ENCODE peak calls at places on chromosomes 6 and 20, in four cellular contexts. U, Z, O and X are unnamed samples.

GRCh38 chr6:70725817-70726413 is 58.2 kb downstream of the SMAP1 start:
- DNase-seq in U (no peak), Z (peak), O (no peak), X (no peak)

GRCh38 chr6:31900917-31901414 is 920 bp downstream of the ZBTB12 start:
- DNase-seq in U (no peak), Z (no peak), O (peak), X (no peak)

GRCh38 chr20:48625136-48625900 is 202.5 kb downstream of the PREX1 start:
- DNase-seq in U (no peak), Z (no peak), O (no peak), X (no peak)

GRCh38 chr6:113690255-113690956 is 166.7 kb upstream of the MARCKS start:
- DNase-seq in U (no peak), Z (peak), O (no peak), X (peak)

GRCh38 chr6:154623391-154623790 is 109.8 kb upstream of the SCAF8 start:
- DNase-seq in U (no peak), Z (no peak), O (no peak), X (no peak)

GRCh38 chr6:168619560-168620314 is 178.8 kb downstream of the SMOC2 start:
- DNase-seq in U (peak), Z (no peak), O (no peak), X (no peak)

GRCh38 chr6:9250852-9251251 is 815.5 kb upstream of the SLC35B3 start:
- DNase-seq in U (no peak), Z (peak), O (peak), X (peak)

GRCh38 chr20:22810030-22810429 is 225.1 kb upstream of the SSTR4 start:
- DNase-seq in U (no peak), Z (no peak), O (no peak), X (no peak)

GRCh38 chr20:61821698-61822097 is 244.0 kb downstream of the TAF4 start:
- DNase-seq in U (no peak), Z (no peak), O (no peak), X (no peak)

GRCh38 chr6:148535976-148536375 is 193.3 kb downstream of the SASH1 start:
- DNase-seq in U (no peak), Z (peak), O (no peak), X (peak)

GRCh38 chr6:246349-246748 is 45.9 kb upstream of the DUSP22 start:
- DNase-seq in U (no peak), Z (peak), O (no peak), X (no peak)

GRCh38 chr6:45650527-45651135 is 272.9 kb upstream of the SUPT3H start:
- DNase-seq in U (no peak), Z (peak), O (no peak), X (peak)

GRCh38 chr6:83467620-83468036 is 36.8 kb upstream of the ME1 start:
- DNase-seq in U (peak), Z (no peak), O (no peak), X (no peak)

DNA sequence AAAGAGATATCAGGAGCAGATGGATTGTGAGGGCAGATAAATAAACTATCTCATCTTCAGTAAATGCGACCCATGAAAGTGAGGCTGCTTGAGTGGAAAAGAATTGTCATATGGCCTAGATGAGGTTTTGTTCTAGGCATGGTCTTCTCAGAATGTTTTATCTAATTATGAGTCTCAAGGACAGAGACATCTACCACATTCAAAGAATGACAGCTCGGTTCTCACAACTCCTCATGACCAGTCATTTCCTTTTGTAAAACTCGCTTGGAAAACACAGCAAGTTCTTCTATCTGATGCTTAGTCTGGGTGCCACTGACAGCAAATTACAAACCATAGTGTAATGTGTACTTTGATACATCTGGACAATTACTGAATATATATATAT is 140.5 kb downstream of the CCDC170 start:
- DNase-seq in U (no peak), Z (no peak), O (no peak), X (no peak)
- TF ChIP-seq CTCF in U (no peak), Z (no peak), O (no peak), X (no peak)

GRCh38 chr6:1596088-1596852 is 13.4 kb upstream of the FOXC1 start:
- DNase-seq in U (peak), Z (peak), O (peak), X (no peak)
- TF ChIP-seq CTCF in U (peak), Z (peak), O (peak), X (peak)

GRCh38 chr20:32017711-32018251 is 7.5 kb downstream of the CCM2L start:
- DNase-seq in U (no peak), Z (no peak), O (peak), X (no peak)
- TF ChIP-seq CTCF in U (no peak), Z (no peak), O (no peak), X (no peak)

DNA sequence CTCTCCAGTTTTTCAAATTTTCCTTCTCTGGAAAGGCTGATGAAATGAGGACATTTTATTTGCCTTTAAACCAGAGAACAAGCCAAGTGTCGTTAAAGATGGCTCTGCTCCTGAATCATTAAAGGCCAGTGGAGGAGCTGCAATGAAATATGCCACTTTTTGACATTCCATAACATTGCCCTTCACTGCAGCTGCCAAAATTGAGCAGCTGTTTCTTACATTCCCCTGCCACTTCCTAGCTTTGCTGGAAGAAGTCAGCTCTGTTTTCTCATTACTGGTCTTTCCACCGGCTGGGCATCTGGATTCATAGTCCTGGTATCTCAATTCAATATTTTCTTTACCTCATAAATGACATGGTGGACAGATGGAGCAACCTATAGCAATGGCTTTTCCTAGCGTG is 45.5 kb upstream of the NRN1 start:
- DNase-seq in U (no peak), Z (no peak), O (no peak), X (no peak)
- TF ChIP-seq CTCF in U (no peak), Z (no peak), O (no peak), X (no peak)